ENCODE peak calls at places on chromosomes 5 and 9, in four cellular contexts. One of them, this sample, is unnamed.

GRCh38 chr9:101468116-101468515 is 32.5 kb upstream of the ALDOB start:
- DNase-seq in hepatocyte: no peak
- DNase-seq in lower leg skin: no peak
- DNase-seq in lung: no peak
- DNase-seq in this sample: no peak

GRCh38 chr5:176611435-176611834 is 1.5 kb upstream of the GPRIN1 start:
- DNase-seq in hepatocyte: peak
- DNase-seq in lower leg skin: peak
- DNase-seq in lung: peak
- DNase-seq in this sample: no peak

GRCh38 chr5:12794476-12795332 is 890.5 kb upstream of the CTNND2 start:
- DNase-seq in hepatocyte: no peak
- DNase-seq in lower leg skin: no peak
- DNase-seq in lung: no peak
- DNase-seq in this sample: no peak

GRCh38 chr9:137838576-137838975 is 39.0 kb upstream of the CACNA1B start:
- DNase-seq in hepatocyte: no peak
- DNase-seq in lower leg skin: no peak
- DNase-seq in lung: no peak
- DNase-seq in this sample: no peak

GRCh38 chr5:143921525-143922311 is 109.8 kb downstream of the HMHB1 start:
- DNase-seq in hepatocyte: no peak
- DNase-seq in lower leg skin: no peak
- DNase-seq in lung: no peak
- DNase-seq in this sample: no peak

GRCh38 chr5:172801184-172801671 is 30.2 kb upstream of the DUSP1 start:
- DNase-seq in hepatocyte: peak
- DNase-seq in lower leg skin: peak
- DNase-seq in lung: no peak
- DNase-seq in this sample: no peak

GRCh38 chr5:53934126-53934856 is 373.9 kb downstream of the NDUFS4 start:
- DNase-seq in hepatocyte: no peak
- DNase-seq in lower leg skin: no peak
- DNase-seq in lung: no peak
- DNase-seq in this sample: no peak

GRCh38 chr9:38048319-38048969 is 20.6 kb downstream of the SHB start:
- DNase-seq in hepatocyte: no peak
- DNase-seq in lower leg skin: no peak
- DNase-seq in lung: no peak
- DNase-seq in this sample: no peak

GRCh38 chr5:32001722-32002121 is 172.4 kb downstream of the GOLPH3 start:
- DNase-seq in hepatocyte: no peak
- DNase-seq in lower leg skin: no peak
- DNase-seq in lung: no peak
- DNase-seq in this sample: no peak

GRCh38 chr5:151587796-151588606 is 3.1 kb downstream of the FAT2 start:
- DNase-seq in hepatocyte: no peak
- DNase-seq in lower leg skin: no peak
- DNase-seq in lung: no peak
- DNase-seq in this sample: no peak

GRCh38 chr9:109948453-109948852 is 168.5 kb downstream of the PALM2AKAP2 start:
- DNase-seq in hepatocyte: no peak
- DNase-seq in lower leg skin: no peak
- DNase-seq in lung: no peak
- DNase-seq in this sample: no peak

GRCh38 chr5:127997131-127997775 is 86.3 kb upstream of the SLC12A2 start:
- DNase-seq in hepatocyte: no peak
- DNase-seq in lower leg skin: no peak
- DNase-seq in lung: no peak
- DNase-seq in this sample: no peak

GRCh38 chr9:110655723-110656641 is 12.6 kb upstream of the MUSK start:
- DNase-seq in hepatocyte: no peak
- DNase-seq in lower leg skin: peak
- DNase-seq in lung: peak
- DNase-seq in this sample: no peak

GRCh38 chr5:129244478-129244877 is 149.9 kb downstream of the ISOC1 start:
- DNase-seq in hepatocyte: no peak
- DNase-seq in lower leg skin: no peak
- DNase-seq in lung: no peak
- DNase-seq in this sample: no peak

GRCh38 chr9:137191691-137192447 is 3.4 kb downstream of the SSNA1 start:
- DNase-seq in hepatocyte: no peak
- DNase-seq in lower leg skin: no peak
- DNase-seq in lung: no peak
- DNase-seq in this sample: no peak

GRCh38 chr5:102895976-102896375 is 140.9 kb downstream of the PAM start:
- DNase-seq in hepatocyte: no peak
- DNase-seq in lower leg skin: no peak
- DNase-seq in lung: no peak
- DNase-seq in this sample: no peak

GRCh38 chr5:143714629-143715028 is 97.3 kb upstream of the HMHB1 start:
- DNase-seq in hepatocyte: no peak
- DNase-seq in lower leg skin: no peak
- DNase-seq in lung: peak
- DNase-seq in this sample: no peak

GRCh38 chr5:1103505-1104326 is 8.1 kb downstream of the SLC12A7 start:
- DNase-seq in hepatocyte: peak
- DNase-seq in lower leg skin: peak
- DNase-seq in lung: peak
- DNase-seq in this sample: no peak
- H3K4me3 ChIP-seq in hepatocyte: no peak
- H3K4me3 ChIP-seq in lower leg skin: no peak
- H3K4me3 ChIP-seq in lung: no peak
- H3K4me3 ChIP-seq in this sample: no peak

DNA sequence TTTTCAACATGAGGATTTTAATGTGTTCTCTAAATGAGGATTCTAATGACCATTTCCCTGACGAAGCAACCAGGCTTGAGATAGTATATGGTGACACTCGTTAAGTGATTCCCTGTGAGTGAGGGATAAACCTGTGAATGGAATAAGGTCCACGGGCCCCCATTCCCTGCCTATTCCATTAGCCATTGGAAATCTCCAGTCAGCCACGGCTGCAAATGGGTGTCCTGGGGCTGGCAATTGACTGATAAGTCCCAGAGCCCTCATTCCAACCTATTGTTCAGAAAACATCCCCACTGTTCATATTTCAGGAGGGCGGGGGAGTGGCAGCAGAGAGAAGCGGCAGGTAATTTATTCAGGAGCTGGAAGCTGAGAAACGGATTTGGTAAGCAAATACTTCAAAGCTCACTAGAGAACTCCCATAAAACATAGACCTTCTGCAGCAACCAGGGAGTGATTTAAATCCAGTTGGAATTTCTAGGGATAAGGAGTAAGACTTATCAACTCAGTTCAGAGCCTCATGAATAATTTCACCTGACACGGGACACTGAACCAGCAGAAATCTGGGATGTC is 42.0 kb downstream of the TMEM174 start:
- DNase-seq in hepatocyte: no peak
- DNase-seq in lower leg skin: no peak
- DNase-seq in lung: no peak
- DNase-seq in this sample: no peak
- H3K4me3 ChIP-seq in hepatocyte: no peak
- H3K4me3 ChIP-seq in lower leg skin: no peak
- H3K4me3 ChIP-seq in lung: no peak
- H3K4me3 ChIP-seq in this sample: no peak

DNA sequence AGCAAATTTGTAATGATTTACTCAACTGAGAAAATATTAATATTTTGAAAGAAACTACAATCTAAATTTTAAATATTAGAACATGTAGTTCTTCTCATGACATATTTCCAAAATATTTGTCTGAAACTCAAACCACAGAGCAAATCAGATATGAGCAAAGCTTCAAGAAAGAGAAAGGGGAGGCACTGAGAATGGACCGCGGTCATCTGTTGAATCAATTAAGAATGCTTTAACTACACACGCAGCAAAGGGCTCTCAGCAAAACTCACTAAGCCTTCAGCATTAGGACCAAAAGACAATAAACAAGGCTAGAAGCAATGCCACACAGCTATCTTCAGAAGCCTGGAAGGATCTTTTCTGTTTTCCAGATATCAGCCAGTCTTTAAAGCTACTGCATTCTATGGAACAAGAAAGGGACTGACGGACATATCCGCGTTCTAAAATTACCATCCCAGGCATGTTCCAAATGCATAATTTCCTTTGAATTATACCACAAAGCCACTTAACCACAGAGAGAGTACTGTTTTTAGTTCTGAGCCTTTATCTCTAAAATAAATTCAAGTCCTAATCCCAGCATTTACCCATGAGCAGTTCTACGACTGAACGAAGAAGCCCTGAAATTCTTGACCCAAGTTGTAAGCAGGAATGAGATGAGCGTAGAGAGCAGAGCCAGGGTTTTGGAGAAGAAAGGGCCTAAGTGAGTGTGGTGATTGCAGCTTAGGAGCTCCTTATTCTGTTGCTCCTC is 513.5 kb downstream of the AGTPBP1 start:
- DNase-seq in hepatocyte: no peak
- DNase-seq in lower leg skin: no peak
- DNase-seq in lung: no peak
- DNase-seq in this sample: no peak
- H3K4me3 ChIP-seq in hepatocyte: no peak
- H3K4me3 ChIP-seq in lower leg skin: no peak
- H3K4me3 ChIP-seq in lung: no peak
- H3K4me3 ChIP-seq in this sample: no peak

GRCh38 chr5:149823350-149823749 is 93.2 kb downstream of the PPARGC1B start:
- DNase-seq in hepatocyte: no peak
- DNase-seq in lower leg skin: no peak
- DNase-seq in lung: no peak
- DNase-seq in this sample: no peak
- H3K4me3 ChIP-seq in hepatocyte: no peak
- H3K4me3 ChIP-seq in lower leg skin: no peak
- H3K4me3 ChIP-seq in lung: no peak
- H3K4me3 ChIP-seq in this sample: no peak

This sample was measured in esophagus squamous epithelium.